ENCODE peak calls at places on chromosomes 7 and 10, in five cellular contexts. L, Y, S, R and J are unnamed samples.

GRCh38 chr10:97852277-97852676 is 2.6 kb downstream of the GOLGA7B start:
- DNase-seq in R (no peak), Y (no peak), L (no peak), S (no peak), J (no peak)

GRCh38 chr10:70993051-70993450 is 104.7 kb upstream of the PCBD1 start:
- DNase-seq in L (no peak), S (no peak), Y (no peak), R (no peak), J (no peak)

GRCh38 chr10:33252794-33253203 is 81.7 kb downstream of the NRP1 start:
- DNase-seq in L (no peak), Y (no peak), R (no peak), S (peak), J (no peak)

GRCh38 chr10:114151486-114151885 is 22.5 kb downstream of the CCDC186 start:
- DNase-seq in L (no peak), Y (no peak), R (no peak), S (peak), J (no peak)

GRCh38 chr10:90964781-90965462 is 44.0 kb upstream of the ANKRD1 start:
- DNase-seq in R (no peak), S (no peak), Y (no peak), L (no peak), J (no peak)

GRCh38 chr10:74981831-74982633 is 129.4 kb upstream of the SAMD8 start:
- DNase-seq in Y (no peak), L (no peak), S (no peak), R (no peak), J (no peak)

GRCh38 chr10:61475449-61475873 is 22.3 kb upstream of the TMEM26 start:
- DNase-seq in L (no peak), R (no peak), S (no peak), Y (no peak), J (peak)

GRCh38 chr7:38831262-38831661 is 77.7 kb downstream of the VPS41 start:
- DNase-seq in L (no peak), R (no peak), Y (no peak), S (no peak), J (no peak)

GRCh38 chr10:125213541-125214282 is 53.3 kb upstream of the CTBP2 start:
- DNase-seq in Y (no peak), S (no peak), R (no peak), L (no peak), J (no peak)
- TF ChIP-seq SUZ12 in Y (no peak), S (no peak), R (no peak), L (no peak), J (no peak)

GRCh38 chr7:830069-830468 is 2.2 kb upstream of the SUN1 start:
- DNase-seq in Y (no peak), L (no peak), S (no peak), R (no peak), J (no peak)

GRCh38 chr7:832968-833424 is 720 bp downstream of the SUN1 start:
- DNase-seq in S (no peak), L (no peak), Y (no peak), R (no peak), J (no peak)

GRCh38 chr7:833601-834258 is 1.5 kb downstream of the SUN1 start:
- DNase-seq in S (no peak), L (no peak), Y (no peak), R (no peak), J (no peak)

GRCh38 chr7:832292-832967 is at the start of gene SUN1:
- DNase-seq in R (no peak), L (no peak), S (peak), Y (peak), J (no peak)

GRCh38 chr7:831596-832291 is 532 bp upstream of the SUN1 start:
- DNase-seq in R (no peak), L (no peak), S (peak), Y (peak), J (peak)
- TF ChIP-seq SUZ12 in R (no peak), L (no peak), S (no peak), Y (no peak), J (no peak)

GRCh38 chr7:112996472-112996871 is 90.2 kb downstream of the GPR85 start:
- DNase-seq in R (no peak), Y (no peak), S (no peak), L (no peak), J (no peak)

GRCh38 chr7:112997831-112998230 is 88.8 kb downstream of the GPR85 start:
- DNase-seq in R (no peak), L (no peak), S (peak), Y (no peak), J (no peak)

GRCh38 chr7:112995091-112995824 is 91.4 kb downstream of the GPR85 start:
- DNase-seq in S (no peak), L (no peak), Y (no peak), R (no peak), J (no peak)

GRCh38 chr7:112990619-112991018 is 96.0 kb downstream of the GPR85 start:
- DNase-seq in Y (no peak), R (no peak), L (no peak), S (no peak), J (no peak)

DNA sequence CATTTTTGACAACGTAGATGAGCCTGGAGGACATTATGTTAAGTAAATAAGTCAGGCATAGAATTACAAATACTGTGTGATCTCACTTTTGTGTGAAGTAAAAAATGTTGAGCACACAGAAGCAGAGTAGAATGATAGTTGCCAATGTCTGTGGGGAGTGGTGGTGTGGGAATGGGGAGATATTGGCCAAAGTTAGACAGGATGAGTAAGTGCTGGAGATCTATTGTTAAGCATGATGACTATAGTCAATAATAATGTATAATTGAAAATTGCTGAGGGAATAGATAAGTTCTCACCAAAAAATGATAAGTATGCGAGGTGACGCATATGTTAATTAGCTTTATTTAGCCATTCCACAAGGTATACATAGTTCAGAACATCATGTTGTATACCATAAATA is 92.0 kb downstream of the GPR85 start:
- DNase-seq in R (no peak), S (no peak), Y (no peak), L (no peak), J (no peak)
- TF ChIP-seq SUZ12 in R (no peak), S (no peak), Y (no peak), L (no peak), J (no peak)

GRCh38 chr10:83448013-83448412 is 691.3 kb upstream of the GHITM start:
- DNase-seq in S (no peak), L (no peak), Y (no peak), R (no peak), J (no peak)
- TF ChIP-seq SUZ12 in S (no peak), L (no peak), Y (no peak), R (no peak), J (no peak)

DNA sequence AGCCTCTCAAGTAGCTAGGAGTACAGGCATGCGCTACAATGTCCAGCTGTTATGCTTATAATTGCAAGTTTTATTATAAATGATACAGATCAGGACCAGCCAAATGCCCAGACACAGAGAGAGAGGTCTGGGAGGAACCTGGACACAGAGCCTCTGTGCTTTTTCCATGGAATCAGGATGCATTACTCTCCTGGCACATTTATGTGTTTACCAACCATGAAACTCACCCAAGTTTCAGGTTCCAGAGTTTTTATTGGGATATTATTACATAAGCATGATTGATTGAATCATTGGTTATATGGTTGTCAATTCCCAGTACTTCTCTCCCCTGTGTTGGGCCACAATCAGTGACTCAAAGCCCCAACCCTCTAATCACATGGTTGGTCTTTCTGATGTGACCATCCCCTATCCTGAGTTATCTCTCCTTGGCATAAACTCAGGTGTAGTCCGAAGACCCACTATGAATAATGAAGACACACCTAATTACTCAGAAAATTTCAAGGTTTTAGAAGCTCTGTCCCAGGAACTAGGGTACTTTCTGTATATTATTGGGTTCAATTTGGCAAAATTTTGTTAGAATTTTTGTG is 30.6 kb downstream of the MXI1 start:
- DNase-seq in R (no peak), Y (no peak), S (no peak), L (no peak), J (no peak)
- TF ChIP-seq SUZ12 in R (no peak), Y (no peak), S (no peak), L (no peak), J (no peak)

GRCh38 chr10:44725404-44725803 is 185.7 kb upstream of the TMEM72 start:
- DNase-seq in Y (no peak), S (no peak), L (no peak), R (no peak), J (no peak)
- TF ChIP-seq SUZ12 in Y (no peak), S (no peak), L (no peak), R (no peak), J (no peak)

DNA sequence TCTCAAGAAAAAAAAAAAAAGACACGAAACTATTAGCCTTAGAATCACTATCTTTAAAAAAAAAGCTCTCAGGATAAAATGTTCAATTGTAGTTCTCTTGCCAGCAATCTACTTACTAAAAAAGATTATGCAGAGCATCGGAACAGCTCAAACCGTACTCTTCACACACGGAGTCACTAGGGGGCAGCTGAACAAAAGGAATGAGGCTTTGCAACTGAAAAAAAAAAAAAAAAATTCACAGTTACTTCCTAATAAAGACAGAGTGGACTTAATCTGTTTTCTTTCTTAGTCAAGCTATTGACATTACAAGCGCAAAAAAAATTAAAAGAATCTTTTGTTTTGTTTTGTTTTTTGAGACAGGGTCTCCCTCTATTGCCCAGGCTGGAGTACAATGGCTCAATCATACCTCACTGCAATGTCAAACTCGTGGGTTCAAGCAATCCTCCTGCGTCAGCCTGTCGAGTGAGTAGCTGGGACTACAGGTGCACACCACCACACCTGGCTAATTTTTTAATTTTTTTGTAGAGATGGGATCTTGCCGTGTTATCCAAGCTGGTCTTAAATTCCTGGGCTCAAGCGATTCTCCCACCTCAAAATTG is 11.5 kb downstream of the PMS2 start:
- DNase-seq in S (peak), R (no peak), Y (no peak), L (peak), J (peak)
- TF ChIP-seq SUZ12 in S (no peak), R (no peak), Y (no peak), L (no peak), J (no peak)

DNA sequence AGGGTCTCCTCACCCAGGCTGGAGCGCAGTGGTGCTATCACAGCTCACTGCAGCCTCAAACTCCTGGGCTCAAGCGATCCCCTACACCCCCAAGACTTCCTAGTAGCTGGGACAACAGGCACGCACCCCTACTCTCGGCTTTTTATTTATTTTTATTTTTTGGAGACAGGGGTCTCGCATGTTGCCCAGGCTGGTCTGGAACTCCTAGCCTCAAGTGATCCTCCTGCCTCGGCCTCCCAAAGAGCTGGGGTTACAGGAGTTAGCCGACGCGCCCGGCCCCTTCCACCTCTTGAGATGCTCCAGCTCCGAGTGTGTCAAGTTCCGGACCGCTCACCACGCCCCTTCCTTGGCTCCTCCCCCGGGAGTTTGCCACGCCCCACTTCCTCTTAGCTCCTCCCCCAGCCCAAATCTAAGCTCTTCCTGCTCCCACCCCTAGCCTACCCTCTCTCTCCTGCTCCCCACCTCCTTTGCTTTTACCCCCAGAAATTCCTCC is 6.3 kb downstream of the NAT16 start:
- DNase-seq in R (no peak), S (no peak), L (peak), Y (no peak), J (peak)
- TF ChIP-seq SUZ12 in R (no peak), S (no peak), L (no peak), Y (no peak), J (no peak)

DNA sequence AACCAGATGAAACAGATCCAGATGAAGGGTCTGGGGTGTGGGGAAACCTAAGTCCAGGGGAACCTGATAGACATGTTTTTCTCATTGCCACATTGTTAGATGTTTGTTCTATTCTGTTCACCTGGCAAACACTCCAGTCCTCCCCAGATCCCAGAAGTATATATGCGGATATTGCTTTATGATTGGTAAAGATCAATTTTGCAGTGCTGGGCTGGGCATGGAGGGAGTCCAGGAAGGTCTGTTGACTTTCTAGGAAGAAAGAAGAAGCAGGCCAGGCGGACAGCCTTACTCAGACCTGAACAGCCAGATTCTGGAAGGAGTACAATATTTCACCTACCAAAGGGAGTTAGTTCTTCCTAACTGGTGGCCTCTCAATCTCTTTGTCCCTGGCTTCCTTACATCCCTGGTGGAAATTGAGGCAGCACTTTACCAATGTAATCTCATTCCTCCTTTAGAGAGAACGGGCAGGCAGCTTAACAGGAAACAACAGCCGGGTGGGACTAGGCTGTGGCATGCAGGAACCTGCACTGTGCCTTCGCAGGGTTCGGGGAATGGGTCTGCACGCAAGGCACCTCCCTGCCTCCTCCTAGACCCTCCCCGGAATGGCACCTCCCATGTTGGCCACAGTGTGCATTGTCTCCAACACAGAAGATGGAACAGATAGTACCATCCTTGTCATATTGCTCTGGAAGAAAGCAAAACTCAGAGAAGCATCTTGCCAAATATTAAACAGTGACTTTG is 931 bp downstream of the GIMAP6 start:
- DNase-seq in R (no peak), Y (peak), S (no peak), L (no peak), J (no peak)
- TF ChIP-seq SUZ12 in R (no peak), Y (no peak), S (no peak), L (no peak), J (no peak)

GRCh38 chr7:14579971-14580370 is 322.6 kb downstream of the DGKB start:
- DNase-seq in Y (no peak), L (no peak), S (no peak), R (no peak), J (no peak)
- TF ChIP-seq SUZ12 in Y (no peak), L (no peak), S (no peak), R (no peak), J (no peak)